ENCODE peak calls at places on chromosomes 12 and 14, in five cellular contexts. G is NT2/D1, Q is GM12878, N is H1, D is HepG2. U is an unnamed sample.

GRCh38 chr14:67820428-67820881 is 876 bp downstream of the RAD51B start:
- DNase-seq in G (no peak), Q (no peak), N (no peak), D (peak; percentile 12), U (peak; percentile 37)

GRCh38 chr12:117968826-117969659 is at the start of gene KSR2:
- DNase-seq in G (peak; percentile 88), Q (no peak), N (peak; percentile 87), D (peak; percentile 13), U (peak; percentile 84)

GRCh38 chr12:105253882-105254513 is 18.0 kb upstream of the APPL2 start:
- DNase-seq in G (no peak), Q (no peak), N (no peak), D (peak; percentile 23), U (no peak)

GRCh38 chr14:71532349-71532748 is 399.9 kb upstream of the RGS6 start:
- DNase-seq in G (no peak), Q (no peak), N (no peak), D (no peak), U (no peak)

GRCh38 chr12:109926488-109927210 is 26.6 kb downstream of the TCHP start:
- DNase-seq in G (no peak), Q (no peak), N (no peak), D (no peak), U (no peak)

GRCh38 chr12:16622315-16622714 is 16.4 kb upstream of the LMO3 start:
- DNase-seq in G (no peak), Q (no peak), N (no peak), D (no peak), U (no peak)

GRCh38 chr12:98653866-98654493 is 8.9 kb downstream of the APAF1 start:
- DNase-seq in G (no peak), Q (no peak), N (no peak), D (peak; percentile 68), U (peak; percentile 34)

GRCh38 chr12:111792155-111792876 is 25.6 kb downstream of the ALDH2 start:
- DNase-seq in G (no peak), Q (no peak), N (no peak), D (no peak), U (no peak)

GRCh38 chr12:132366341-132366861 is 37.0 kb upstream of the GALNT9 start:
- DNase-seq in G (no peak), Q (no peak), N (no peak), D (no peak), U (no peak)

GRCh38 chr12:22282283-22282682 is 52.2 kb downstream of the ST8SIA1 start:
- DNase-seq in G (no peak), Q (no peak), N (no peak), D (no peak), U (no peak)

GRCh38 chr14:92729632-92730358 is 18.6 kb downstream of the LGMN start:
- DNase-seq in G (no peak), Q (no peak), N (no peak), D (no peak), U (no peak)

GRCh38 chr12:6765048-6765633 is 1.0 kb upstream of the PTMS start:
- DNase-seq in G (no peak), Q (no peak), N (no peak), D (no peak), U (no peak)

GRCh38 chr14:54699087-54699530 is 132.2 kb downstream of the SAMD4A start:
- DNase-seq in G (no peak), Q (no peak), N (no peak), D (no peak), U (no peak)

GRCh38 chr12:112595415-112595814 is 176.7 kb downstream of the PTPN11 start:
- DNase-seq in G (no peak), Q (no peak), N (no peak), D (no peak), U (no peak)

GRCh38 chr12:117112268-117112595 is 13.0 kb upstream of the TESC start:
- DNase-seq in G (no peak), Q (no peak), N (no peak), D (no peak), U (no peak)

GRCh38 chr12:31914927-31915326 is 44.3 kb upstream of the RESF1 start:
- DNase-seq in G (no peak), Q (no peak), N (no peak), D (no peak), U (no peak)

GRCh38 chr12:112973016-112973711 is 5.2 kb upstream of the OAS2 start:
- DNase-seq in G (no peak), Q (no peak), N (no peak), D (no peak), U (no peak)

GRCh38 chr14:92426237-92426636 is 87.3 kb upstream of the RIN3 start:
- DNase-seq in G (no peak), Q (no peak), N (no peak), D (no peak), U (no peak)

GRCh38 chr12:119957135-119957534 is 31.9 kb upstream of the BICDL1 start:
- DNase-seq in G (no peak), Q (no peak), N (no peak), D (no peak), U (no peak)

GRCh38 chr14:105399441-105399775 is 1.1 kb downstream of the TEX22 start:
- DNase-seq in G (no peak), Q (no peak), N (no peak), D (no peak), U (no peak)

GRCh38 chr14:59262717-59263469 is 74.4 kb downstream of the DAAM1 start:
- DNase-seq in G (no peak), Q (no peak), N (no peak), D (peak; percentile 95), U (peak; percentile 36)

GRCh38 chr14:62943202-62943601 is 102.1 kb downstream of the KCNH5 start:
- DNase-seq in G (no peak), Q (no peak), N (no peak), D (no peak), U (no peak)

DNA sequence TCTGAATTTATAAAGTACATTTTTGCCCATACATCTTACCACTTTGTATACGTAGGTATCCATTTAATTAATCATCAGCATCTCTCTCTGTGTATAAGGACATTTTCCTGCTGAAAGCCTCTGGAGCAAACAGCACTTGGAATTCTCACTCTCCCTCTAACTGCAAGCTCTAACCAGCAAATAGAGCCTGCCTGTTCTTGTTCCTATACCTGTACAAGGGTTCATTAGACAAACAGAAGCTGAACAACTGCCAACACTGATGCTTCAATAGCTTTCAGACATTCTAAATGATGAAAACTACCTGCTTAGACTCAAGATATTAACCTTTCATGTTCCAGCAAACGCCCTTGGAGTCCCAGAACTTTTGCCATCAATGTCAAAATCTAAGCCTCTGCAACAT is 98.0 kb downstream of the KCNH5 start:
- DNase-seq in G (no peak), Q (no peak), N (no peak), D (no peak), U (no peak)
- TF ChIP-seq SUZ12 in G (no peak), Q (no peak), N (no peak), D (no peak), U (no peak)

DNA sequence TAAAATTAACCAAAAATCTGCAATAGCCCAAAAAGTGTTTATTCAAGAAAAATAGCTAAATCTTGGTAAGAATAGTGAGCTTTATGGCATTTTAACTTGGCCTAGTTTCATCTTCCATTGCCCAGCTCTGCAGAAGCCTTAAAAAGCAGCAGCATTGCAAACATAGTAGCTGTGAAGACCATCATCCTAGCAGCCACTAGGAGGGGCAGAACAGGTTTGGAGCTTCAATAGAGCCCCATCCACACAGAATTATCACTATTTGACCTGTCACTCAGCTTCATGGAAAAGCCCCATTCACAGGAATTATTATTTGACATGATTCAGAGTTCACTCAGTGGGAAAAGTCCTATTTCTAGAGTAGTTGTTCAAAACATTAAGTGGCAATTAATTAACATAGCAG is 7.3 kb downstream of the CLEC14A start:
- DNase-seq in G (no peak), Q (no peak), N (no peak), D (peak; percentile 28), U (no peak)
- TF ChIP-seq SUZ12 in G (no peak), Q (no peak), N (no peak), D (no peak), U (no peak)

DNA sequence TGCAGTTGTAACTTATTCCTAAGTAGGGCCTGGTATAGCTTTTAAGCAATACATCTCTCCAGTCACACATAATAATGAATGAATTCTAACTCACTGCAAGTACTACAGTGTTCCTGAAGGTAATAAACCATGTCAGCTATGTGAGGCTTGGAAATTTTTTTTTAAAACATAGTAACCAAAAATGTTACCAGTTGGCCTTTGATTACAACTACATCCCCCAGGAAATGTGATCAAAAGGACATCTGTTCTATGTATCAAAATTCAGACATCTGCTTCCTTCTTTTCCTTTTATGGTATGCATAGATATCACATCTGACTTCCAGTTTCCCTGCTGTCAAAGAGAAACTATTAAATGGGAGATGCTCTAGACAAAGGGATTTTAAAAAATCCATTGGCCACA is 98.5 kb downstream of the ERGIC2 start:
- DNase-seq in G (no peak), Q (no peak), N (no peak), D (no peak), U (no peak)
- TF ChIP-seq SUZ12 in G (no peak), Q (no peak), N (no peak), D (no peak), U (no peak)

DNA sequence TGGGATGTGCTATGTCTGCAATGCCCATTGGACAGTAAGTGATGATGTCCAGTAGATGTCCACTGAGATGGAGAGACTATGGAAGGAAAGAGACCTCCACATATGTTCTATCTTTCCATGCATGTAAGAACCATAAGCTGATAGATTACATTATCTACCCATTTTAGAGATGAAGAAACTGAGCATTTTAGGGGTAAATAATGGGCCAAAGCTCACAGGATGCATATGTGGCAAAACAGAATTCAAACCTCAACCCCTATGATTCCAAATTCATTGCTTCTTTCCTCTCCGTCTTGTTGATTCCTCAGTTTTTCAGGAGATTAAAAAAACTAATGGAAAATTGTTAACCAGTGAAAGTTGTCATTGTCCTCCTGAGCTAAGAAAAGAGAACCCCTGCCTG is 200.7 kb upstream of the PWP1 start:
- DNase-seq in G (no peak), Q (no peak), N (no peak), D (no peak), U (no peak)
- TF ChIP-seq SUZ12 in G (no peak), Q (no peak), N (no peak), D (no peak), U (no peak)

GRCh38 chr14:75822522-75823288 is 159.1 kb downstream of the TGFB3 start:
- DNase-seq in G (no peak), Q (no peak), N (no peak), D (no peak), U (no peak)

GRCh38 chr14:75820761-75821160 is 159.7 kb downstream of the TTLL5 start:
- DNase-seq in G (no peak), Q (no peak), N (no peak), D (no peak), U (no peak)

GRCh38 chr14:75824328-75824727 is 157.5 kb downstream of the TGFB3 start:
- DNase-seq in G (no peak), Q (no peak), N (no peak), D (no peak), U (no peak)

GRCh38 chr14:75823334-75823733 is 158.5 kb downstream of the TGFB3 start:
- DNase-seq in G (no peak), Q (no peak), N (no peak), D (no peak), U (no peak)

DNA sequence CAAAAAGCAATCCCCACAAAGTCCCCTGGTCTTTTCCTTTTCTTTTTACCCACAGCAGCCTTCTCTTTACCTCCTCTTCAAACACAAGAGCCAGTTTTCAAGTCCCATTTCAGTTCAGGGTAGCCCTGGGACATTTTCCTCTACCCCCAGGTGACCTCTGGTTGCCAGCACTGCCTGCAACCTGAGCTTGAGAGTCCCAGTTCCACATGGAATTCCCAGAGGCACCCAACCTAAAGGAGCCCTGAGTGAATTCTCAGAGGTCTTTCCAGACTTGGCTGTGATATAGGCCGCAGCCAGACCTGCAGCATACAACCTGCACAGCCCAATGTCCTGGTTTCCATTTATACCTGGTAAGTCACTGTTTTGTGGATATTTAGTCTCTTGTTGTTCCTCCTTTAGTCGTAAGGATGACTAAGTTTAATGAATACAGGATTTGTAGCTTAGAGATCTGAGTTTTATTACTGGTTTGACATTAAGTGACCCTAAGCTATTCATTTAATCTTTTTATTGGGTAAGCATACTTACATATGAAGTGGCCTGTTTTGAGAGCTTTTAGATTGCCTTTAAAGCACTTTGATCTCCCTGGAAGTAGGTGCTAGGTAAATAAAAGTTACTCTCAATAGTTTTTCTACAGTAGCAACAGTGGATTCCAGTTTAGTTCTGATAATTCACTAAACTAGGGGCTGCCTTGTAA is 159.8 kb downstream of the TGFB3 start:
- DNase-seq in G (no peak), Q (no peak), N (no peak), D (no peak), U (no peak)
- TF ChIP-seq SUZ12 in G (no peak), Q (no peak), N (no peak), D (no peak), U (no peak)